ENCODE peak calls at places on chromosome 1, in five cellular contexts. A is kidney epithelial cell, L is left lung, C is Panc1, V is fibroblast of mammary gland. S is an unnamed sample.

GRCh38 chr1:182699673-182700350 is 15.4 kb upstream of the RGS8 start:
- DNase-seq in V (no peak), C (no peak), L (no peak), A (no peak), S (no peak)

GRCh38 chr1:917466-918091 is 6.1 kb upstream of the SAMD11 start:
- DNase-seq in A (no peak), V (no peak), L (peak; percentile 66), C (no peak), S (no peak)

GRCh38 chr1:9435854-9436253 is 103.4 kb upstream of the SLC25A33 start:
- DNase-seq in L (no peak), C (no peak), V (no peak), A (no peak), S (no peak)

GRCh38 chr1:44786138-44786840 is 1.7 kb downstream of the BEST4 start:
- DNase-seq in V (peak; percentile 58), C (no peak), A (no peak), L (peak; percentile 94), S (no peak)

GRCh38 chr1:113275083-113275482 is 115.2 kb upstream of the MAGI3 start:
- DNase-seq in V (no peak), A (no peak), L (no peak), C (no peak), S (no peak)

GRCh38 chr1:232149302-232150201 is 480.4 kb downstream of the SIPA1L2 start:
- DNase-seq in L (no peak), C (peak; percentile 76), A (no peak), V (peak; percentile 57), S (peak; percentile 23)

GRCh38 chr1:93613895-93614294 is 67.7 kb downstream of the BCAR3 start:
- DNase-seq in V (peak; percentile 74), L (no peak), A (no peak), C (no peak), S (no peak)

GRCh38 chr1:78760858-78761257 is 111.2 kb downstream of the IFI44 start:
- DNase-seq in V (no peak), A (no peak), L (no peak), C (no peak), S (no peak)

GRCh38 chr1:17563494-17564281 is 24.2 kb downstream of the ARHGEF10L start:
- DNase-seq in C (no peak), A (no peak), L (no peak), V (no peak), S (no peak)

GRCh38 chr1:202998836-202999750 is 8.1 kb upstream of the TMEM183A start:
- DNase-seq in C (peak; percentile 41), A (no peak), V (peak; percentile 62), L (no peak), S (peak; percentile 5)

GRCh38 chr1:91851130-91852010 is 34.6 kb downstream of the TGFBR3 start:
- DNase-seq in L (peak; percentile 84), C (peak; percentile 25), A (no peak), V (peak; percentile 94), S (no peak)

GRCh38 chr1:212914789-212915188 is 35.6 kb upstream of the VASH2 start:
- DNase-seq in L (no peak), A (no peak), C (no peak), V (no peak), S (no peak)

GRCh38 chr1:212917134-212917485 is 33.2 kb upstream of the VASH2 start:
- DNase-seq in V (no peak), C (no peak), A (no peak), L (no peak), S (no peak)

GRCh38 chr1:212916395-212917133 is 33.8 kb upstream of the VASH2 start:
- DNase-seq in V (peak; percentile 34), A (no peak), L (peak; percentile 80), C (no peak), S (no peak)

GRCh38 chr1:212917858-212918257 is 32.5 kb upstream of the VASH2 start:
- DNase-seq in V (no peak), L (no peak), A (no peak), C (no peak), S (no peak)

GRCh38 chr1:212915245-212916091 is 34.9 kb upstream of the VASH2 start:
- DNase-seq in L (no peak), C (no peak), V (peak; percentile 89), A (peak; percentile 25), S (no peak)
- TF ChIP-seq CTCF in L (no peak), C (peak; percentile 34), V (peak; percentile 44), A (peak; percentile 45), S (peak; percentile 18)

DNA sequence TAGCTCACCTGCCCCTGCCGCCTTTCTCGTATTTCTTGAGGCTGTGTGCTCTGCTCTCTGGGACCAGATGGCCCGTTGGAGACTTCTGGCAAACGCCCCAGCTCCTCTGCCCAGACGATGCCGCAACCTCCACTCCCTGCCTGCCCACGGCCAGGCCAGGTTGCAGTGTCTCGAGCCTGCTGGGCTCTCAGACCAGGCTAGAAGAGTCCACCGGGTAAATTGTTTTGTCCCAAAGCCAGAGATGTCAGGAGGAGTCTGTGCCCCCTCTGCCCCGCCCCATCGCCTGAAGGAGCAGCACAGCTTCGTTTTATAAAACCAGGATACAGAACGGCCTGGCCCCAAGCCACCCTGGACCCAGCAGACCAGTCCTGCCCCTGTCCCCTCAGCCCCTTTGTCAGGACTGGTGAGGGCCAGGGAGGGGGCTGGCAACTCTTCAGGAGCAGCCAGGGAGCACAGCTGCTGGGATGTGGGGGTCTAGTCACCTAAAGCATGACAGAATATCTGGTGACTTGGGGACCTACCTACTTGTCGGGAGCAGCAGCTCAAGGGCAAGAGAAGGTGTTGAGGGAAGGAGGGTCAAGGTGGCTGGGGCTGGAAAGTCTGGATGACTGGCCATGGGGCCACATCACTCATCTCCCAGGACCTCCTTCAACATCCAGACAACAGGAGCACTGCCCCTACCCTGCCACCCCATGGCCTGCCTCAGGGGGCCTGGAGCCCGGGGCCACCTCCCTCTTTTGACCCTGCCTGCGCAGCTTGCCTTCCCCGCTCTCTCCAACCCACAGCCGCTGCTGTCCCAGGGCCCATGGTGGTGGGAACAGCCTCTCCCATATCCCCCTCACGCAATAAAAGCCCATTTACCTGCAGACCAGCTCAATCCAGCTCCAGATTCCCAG is 33.9 kb upstream of the LBR start:
- DNase-seq in V (no peak), L (no peak), C (no peak), A (no peak), S (no peak)
- H3K4me3 ChIP-seq in V (no peak overlapping the region), L (no peak overlapping the region), C (no peak overlapping the region), A (no peak overlapping the region), S (no peak overlapping the region)

GRCh38 chr1:5125208-5125607 is 470.8 kb downstream of the AJAP1 start:
- DNase-seq in L (no peak), V (no peak), C (no peak), A (no peak), S (no peak)

GRCh38 chr1:5120559-5120958 is 466.1 kb downstream of the AJAP1 start:
- DNase-seq in L (no peak), A (no peak), C (no peak), V (no peak), S (no peak)

GRCh38 chr1:5119496-5120234 is 465.3 kb downstream of the AJAP1 start:
- DNase-seq in A (no peak), L (no peak), C (no peak), V (no peak), S (no peak)
- TF ChIP-seq CTCF in A (no peak), L (no peak), C (no peak), V (no peak), S (no peak)

GRCh38 chr1:163131981-163132380 is 62.8 kb downstream of the RGS4 start:
- DNase-seq in A (no peak), V (no peak), C (no peak), L (peak; percentile 31), S (no peak)
- H3K4me3 ChIP-seq in A (no peak overlapping the region), V (no peak overlapping the region), C (no peak overlapping the region), L (no peak overlapping the region), S (no peak overlapping the region)